ENCODE peak calls at places on chromosomes 16 and 17, in seven cellular contexts. L is ascending aorta; T is HCT116; A is CD8-positive, alpha-beta T cell; E is H9; N is heart right ventricle; W is MM.1S. B is an unnamed sample.

GRCh38 chr16:83973077-83973476 is 5.0 kb downstream of the NECAB2 start:
- DNase-seq in W (no peak), L (no peak), E (no peak), N (no peak), A (no peak), T (no peak), B (no peak)

GRCh38 chr17:42428141-42428944 is 5.3 kb upstream of the CAVIN1 start:
- DNase-seq in A (peak; percentile 16), W (peak; percentile 46), E (peak; percentile 74), L (peak; percentile 86), N (peak; percentile 54), T (peak; percentile 88), B (peak; percentile 85)

GRCh38 chr16:23554536-23554935 is 2.6 kb downstream of the EARS2 start:
- DNase-seq in N (no peak), A (no peak), T (no peak), E (no peak), L (no peak), W (no peak), B (no peak)

GRCh38 chr16:74577882-74578366 is 29.0 kb downstream of the GLG1 start:
- DNase-seq in N (no peak), L (no peak), E (no peak), T (peak; percentile 94), W (no peak), A (no peak), B (no peak)

GRCh38 chr16:22424161-22424937 is 49.9 kb upstream of the CDR2 start:
- DNase-seq in T (no peak), W (no peak), A (no peak), N (no peak), L (peak; percentile 90), E (no peak), B (peak; percentile 42)

GRCh38 chr17:4142107-4142900 is 526 bp downstream of the ZZEF1 start:
- DNase-seq in L (peak; percentile 70), A (peak; percentile 29), E (no peak), W (peak; percentile 32), T (no peak), N (peak; percentile 19), B (peak; percentile 82)

GRCh38 chr17:32516940-32517711 is 30.3 kb downstream of the CDK5R1 start:
- DNase-seq in N (no peak), T (no peak), A (no peak), E (no peak), W (no peak), L (no peak), B (no peak)

GRCh38 chr16:11783319-11784047 is 13.6 kb downstream of the ZC3H7A start:
- DNase-seq in N (no peak), L (no peak), T (no peak), W (peak; percentile 70), A (peak; percentile 17), E (no peak), B (no peak)

GRCh38 chr16:58026139-58026704 is 668 bp downstream of the MMP15 start:
- DNase-seq in A (no peak), E (no peak), L (no peak), T (no peak), W (no peak), N (no peak), B (peak; percentile 78)

GRCh38 chr16:48295493-48296281 is 48.3 kb upstream of the ABCC11 start:
- DNase-seq in T (peak; percentile 12), N (no peak), L (no peak), E (no peak), W (no peak), A (no peak), B (no peak)

GRCh38 chr16:69417537-69418199 is 6.8 kb upstream of the CYB5B start:
- DNase-seq in N (no peak), A (no peak), L (no peak), E (peak; percentile 79), W (no peak), T (no peak), B (peak; percentile 88)

GRCh38 chr16:75931970-75932369 is 205.7 kb upstream of the CPHXL start:
- DNase-seq in L (no peak), W (no peak), T (no peak), E (no peak), N (no peak), A (no peak), B (no peak)

GRCh38 chr17:29581583-29582253 is 7.7 kb downstream of the GIT1 start:
- DNase-seq in E (no peak), T (no peak), A (no peak), L (peak; percentile 60), W (no peak), N (no peak), B (peak; percentile 45)

GRCh38 chr16:3514621-3515020 is 13.8 kb downstream of the CLUAP1 start:
- DNase-seq in W (no peak), L (no peak), T (no peak), A (no peak), N (no peak), E (no peak), B (no peak)

GRCh38 chr17:72187544-72187943 is 66.7 kb downstream of the SOX9 start:
- DNase-seq in L (peak; percentile 65), T (no peak), E (no peak), A (no peak), W (no peak), N (peak; percentile 74), B (no peak)

GRCh38 chr17:62653831-62654829 is 26.7 kb downstream of the MRC2 start:
- DNase-seq in L (no peak), E (no peak), T (no peak), W (no peak), N (peak; percentile 76), A (no peak), B (peak; percentile 74)

GRCh38 chr17:56810846-56811775 is 22.6 kb downstream of the C17orf67 start:
- DNase-seq in L (no peak), E (no peak), N (no peak), T (no peak), A (no peak), W (no peak), B (no peak)

GRCh38 chr16:4913130-4913773 is 23.7 kb downstream of the PPL start:
- DNase-seq in A (no peak), L (no peak), T (no peak), W (peak; percentile 47), N (no peak), E (no peak), B (no peak)

GRCh38 chr16:7086842-7087616 is 245.6 kb upstream of the RBFOX1 start:
- DNase-seq in L (no peak), N (peak; percentile 6), A (no peak), E (peak; percentile 88), T (no peak), W (no peak), B (peak; percentile 92)

GRCh38 chr17:55265434-55266021 is 768 bp downstream of the HLF start:
- DNase-seq in N (no peak), L (no peak), T (no peak), E (no peak), A (no peak), W (no peak), B (no peak)

GRCh38 chr17:43961954-43962353 is 8.2 kb upstream of the PYY start:
- DNase-seq in W (no peak), T (no peak), N (no peak), E (no peak), A (no peak), L (no peak), B (no peak)

DNA sequence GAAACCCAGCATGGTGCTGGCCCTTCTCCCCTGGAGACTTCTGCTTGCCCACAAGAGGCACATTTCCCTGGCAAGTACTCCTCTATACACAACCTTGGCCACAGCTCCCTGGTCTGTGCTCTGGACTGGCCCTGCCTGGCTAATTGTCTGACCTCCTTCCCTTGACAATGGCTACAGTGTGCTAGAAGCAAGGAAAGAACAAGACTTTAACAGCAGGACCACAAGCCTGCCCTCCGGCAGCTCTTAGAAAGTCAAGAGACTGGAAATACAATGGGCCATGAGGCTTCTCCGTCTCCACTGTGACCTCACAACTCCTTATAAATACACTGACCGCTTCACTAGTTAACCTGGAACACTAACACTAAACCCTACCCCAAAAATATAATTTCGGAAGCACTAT is 36.7 kb downstream of the LIG3 start:
- DNase-seq in A (no peak), N (no peak), W (no peak), T (no peak), L (no peak), E (no peak), B (no peak)
- H3K27ac ChIP-seq in A (no peak overlapping the region), N (no peak overlapping the region), W (no peak overlapping the region), T (no peak overlapping the region), L (no peak overlapping the region), E (no peak overlapping the region), B (no peak overlapping the region)

GRCh38 chr17:12736526-12736925 is 52.8 kb upstream of the ARHGAP44 start:
- DNase-seq in A (no peak), E (peak; percentile 16), T (no peak), N (no peak), L (peak; percentile 52), W (no peak), B (peak; percentile 37)

GRCh38 chr17:12738624-12739023 is 50.7 kb upstream of the ARHGAP44 start:
- DNase-seq in E (no peak), A (no peak), N (no peak), W (no peak), L (no peak), T (no peak), B (peak; percentile 22)

GRCh38 chr17:12743046-12743445 is 46.3 kb upstream of the ARHGAP44 start:
- DNase-seq in L (no peak), E (peak; percentile 7), A (no peak), W (no peak), N (no peak), T (no peak), B (peak; percentile 20)

GRCh38 chr17:12737740-12738469 is 51.4 kb upstream of the ARHGAP44 start:
- DNase-seq in W (no peak), T (no peak), A (no peak), E (peak; percentile 15), L (no peak), N (no peak), B (peak; percentile 51)

DNA sequence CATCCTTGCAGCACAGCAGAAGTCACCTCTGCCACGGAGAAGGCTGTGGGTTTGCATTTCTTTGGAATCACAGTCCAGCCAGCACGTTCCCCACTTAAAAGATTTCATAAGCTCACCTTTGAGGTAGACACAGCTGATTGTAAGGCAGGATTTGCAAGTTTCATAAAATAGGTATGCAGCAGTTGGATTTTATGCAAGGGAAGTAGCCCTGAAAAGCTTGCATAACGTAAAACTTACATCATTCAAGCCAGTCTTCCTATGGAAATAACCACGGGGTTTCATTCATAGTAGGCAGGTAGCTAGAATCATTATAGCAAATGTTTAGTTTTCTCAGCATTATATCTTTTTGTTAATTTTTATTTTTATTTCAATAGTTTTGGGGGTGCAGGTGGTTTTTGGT is 49.8 kb upstream of the ARHGAP44 start:
- DNase-seq in E (no peak), W (no peak), A (no peak), L (no peak), T (no peak), N (no peak), B (peak; percentile 40)
- H3K4me1 ChIP-seq in E (no peaks in the 10 kb centered on the region), W (no peaks in the 10 kb centered on the region), A (no peaks in the 10 kb centered on the region), L (no peaks in the 10 kb centered on the region), T (peaks cover 4% of the 10 kb centered on the region), N (no peaks in the 10 kb centered on the region), B (peaks cover 2% of the 10 kb centered on the region)

DNA sequence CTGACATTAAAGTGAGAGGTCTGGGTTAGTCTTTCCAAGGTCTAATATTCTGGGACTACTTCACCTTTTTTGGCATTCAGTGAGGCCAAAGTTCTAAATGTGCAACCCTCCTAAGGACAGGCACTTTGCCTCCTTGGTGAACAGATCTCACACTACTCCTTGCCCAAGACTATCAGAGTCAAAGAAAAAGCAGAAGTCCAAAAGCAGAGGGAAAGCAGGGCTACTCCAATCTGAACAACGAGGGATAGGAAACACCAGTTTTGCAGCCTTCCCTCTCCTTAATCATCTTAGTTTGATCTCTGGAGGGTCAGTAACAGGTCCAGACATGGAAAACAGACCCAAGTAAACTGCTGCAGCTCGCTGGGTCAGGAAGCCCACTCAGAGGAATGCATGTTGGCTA is 30.0 kb downstream of the DCUN1D3 start:
- DNase-seq in W (no peak), N (no peak), L (no peak), A (no peak), T (no peak), E (no peak), B (no peak)
- H3K27ac ChIP-seq in W (no peak overlapping the region), N (peak overlapping the region; percentile 59), L (peak overlapping the region; percentile 81), A (no peak overlapping the region), T (no peak overlapping the region), E (no peak overlapping the region), B (no peak overlapping the region)

GRCh38 chr17:8013731-8014557 is 11.5 kb downstream of the GUCY2D start:
- DNase-seq in N (no peak), A (no peak), T (no peak), L (peak; percentile 58), W (no peak), E (no peak), B (no peak)
- H3K4me1 ChIP-seq in N (peaks cover 8% of the 10 kb centered on the region), A (peaks cover 8% of the 10 kb centered on the region), T (peaks cover 8% of the 10 kb centered on the region), L (peaks cover 7% of the 10 kb centered on the region), W (no peaks in the 10 kb centered on the region), E (no peaks in the 10 kb centered on the region), B (peaks cover 3% of the 10 kb centered on the region)

B was measured in endodermal cell.